ENCODE peak calls at places on chromosomes 7 and 10, in six cellular contexts. V, C, J, Q, B and Z are unnamed samples.

GRCh38 chr7:474605-475424 is 44.8 kb downstream of the PDGFA start:
- DNase-seq in V (no peak), Q (no peak), J (no peak), B (no peak), C (no peak), Z (no peak)

GRCh38 chr10:3791974-3792633 is 7.1 kb upstream of the KLF6 start:
- DNase-seq in Q (peak), V (no peak), C (no peak), B (no peak), J (no peak), Z (no peak)

GRCh38 chr10:97039538-97040247 is 146.1 kb downstream of the SLIT1 start:
- DNase-seq in V (no peak), B (no peak), J (no peak), Q (no peak), C (no peak), Z (no peak)

GRCh38 chr10:78316451-78316931 is 282.8 kb downstream of the RPS24 start:
- DNase-seq in V (peak), Q (peak), C (peak), B (peak), J (no peak), Z (no peak)

GRCh38 chr10:12844796-12845524 is 156.6 kb downstream of the CCDC3 start:
- DNase-seq in B (no peak), J (peak), C (peak), V (peak), Q (peak), Z (peak)

GRCh38 chr7:86949052-86949778 is 110.2 kb downstream of the ELAPOR2 start:
- DNase-seq in Q (no peak), J (no peak), B (no peak), C (no peak), V (no peak), Z (no peak)

GRCh38 chr10:79045566-79046175 is 23.1 kb upstream of the ZMIZ1 start:
- DNase-seq in V (no peak), B (no peak), C (peak), Q (no peak), J (no peak), Z (no peak)

GRCh38 chr7:122136639-122137253 is 7.3 kb downstream of the AASS start:
- DNase-seq in J (peak), V (no peak), C (no peak), Q (peak), B (no peak), Z (no peak)

GRCh38 chr7:28114056-28114455 is 66.5 kb downstream of the JAZF1 start:
- DNase-seq in B (no peak), Q (no peak), J (no peak), V (no peak), C (no peak), Z (no peak)

GRCh38 chr7:18829518-18830252 is 287.8 kb downstream of the TWIST1 start:
- DNase-seq in C (no peak), V (no peak), B (no peak), Q (peak), J (peak), Z (peak)

GRCh38 chr10:121605708-121606107 is 7.5 kb upstream of the FGFR2 start:
- DNase-seq in J (no peak), B (no peak), Q (no peak), V (no peak), C (no peak), Z (no peak)

GRCh38 chr7:40887099-40887498 is 752.3 kb downstream of the SUGCT start:
- DNase-seq in Q (peak), V (no peak), C (no peak), J (peak), B (no peak), Z (no peak)

GRCh38 chr7:125857606-125858005 is 928.0 kb upstream of the POT1 start:
- DNase-seq in C (no peak), J (peak), Q (peak), V (no peak), B (no peak), Z (peak)

GRCh38 chr10:132937861-132938260 is 4.5 kb downstream of the CFAP46 start:
- DNase-seq in Q (no peak), J (no peak), C (no peak), V (no peak), B (no peak), Z (no peak)

GRCh38 chr7:35185908-35186731 is 67.8 kb downstream of the TBX20 start:
- DNase-seq in C (no peak), J (peak), B (no peak), Q (peak), V (peak), Z (no peak)

GRCh38 chr7:132685301-132685700 is 109.0 kb upstream of the PLXNA4 start:
- DNase-seq in B (no peak), C (no peak), Q (no peak), J (no peak), V (no peak), Z (no peak)

GRCh38 chr7:31478018-31478417 is 35.9 kb upstream of the ITPRID1 start:
- DNase-seq in V (no peak), J (no peak), Q (peak), C (no peak), B (no peak), Z (no peak)

GRCh38 chr10:15775513-15775912 is 55.8 kb upstream of the ITGA8 start:
- DNase-seq in C (no peak), J (peak), B (no peak), V (no peak), Q (peak), Z (peak)

GRCh38 chr7:78576196-78576595 is 777.6 kb downstream of the PHTF2 start:
- DNase-seq in B (no peak), Q (peak), J (no peak), C (no peak), V (no peak), Z (no peak)

GRCh38 chr7:610141-610530 is 90.5 kb upstream of the PDGFA start:
- DNase-seq in C (no peak), Q (no peak), B (no peak), J (no peak), V (no peak), Z (no peak)

GRCh38 chr7:155808551-155809331 is 3.5 kb downstream of the SHH start:
- DNase-seq in B (no peak), Q (no peak), V (peak), J (no peak), C (no peak), Z (no peak)

GRCh38 chr7:129615018-129615417 is 3.5 kb downstream of the NRF1 start:
- DNase-seq in V (no peak), B (no peak), J (peak), C (no peak), Q (peak), Z (no peak)

GRCh38 chr7:139450851-139451250 is 32.6 kb downstream of the KLRG2 start:
- DNase-seq in V (no peak), B (no peak), J (no peak), Q (no peak), C (no peak), Z (no peak)

GRCh38 chr7:69123003-69123402 is 475.3 kb upstream of the AUTS2 start:
- DNase-seq in Q (no peak), C (no peak), V (no peak), B (no peak), J (no peak), Z (no peak)

GRCh38 chr7:159094919-159095915 is 49.5 kb downstream of the VIPR2 start:
- DNase-seq in Q (no peak), V (no peak), C (peak), J (no peak), B (peak), Z (no peak)

GRCh38 chr10:117989962-117990361 is 56.8 kb downstream of the RAB11FIP2 start:
- DNase-seq in J (no peak), Q (no peak), C (no peak), B (no peak), V (no peak), Z (no peak)

GRCh38 chr7:116212859-116213258 is 2.5 kb downstream of the TES start:
- DNase-seq in C (no peak), Q (no peak), J (peak), V (no peak), B (no peak), Z (no peak)

GRCh38 chr10:124025638-124026336 is 67.6 kb downstream of the CHST15 start:
- DNase-seq in Q (peak), C (no peak), B (no peak), V (peak), J (peak), Z (no peak)
- TF ChIP-seq CTCF in Q (peak), C (no peak), B (no peak), V (peak), J (peak), Z (peak)

GRCh38 chr7:14821757-14822480 is 80.6 kb downstream of the DGKB start:
- DNase-seq in Q (peak), V (no peak), J (peak), B (no peak), C (no peak), Z (no peak)

GRCh38 chr7:14826426-14826825 is 76.1 kb downstream of the DGKB start:
- DNase-seq in C (no peak), Q (no peak), B (no peak), J (no peak), V (no peak), Z (no peak)

GRCh38 chr7:14822481-14822854 is 80.1 kb downstream of the DGKB start:
- DNase-seq in J (no peak), V (no peak), Q (no peak), C (no peak), B (no peak), Z (no peak)

DNA sequence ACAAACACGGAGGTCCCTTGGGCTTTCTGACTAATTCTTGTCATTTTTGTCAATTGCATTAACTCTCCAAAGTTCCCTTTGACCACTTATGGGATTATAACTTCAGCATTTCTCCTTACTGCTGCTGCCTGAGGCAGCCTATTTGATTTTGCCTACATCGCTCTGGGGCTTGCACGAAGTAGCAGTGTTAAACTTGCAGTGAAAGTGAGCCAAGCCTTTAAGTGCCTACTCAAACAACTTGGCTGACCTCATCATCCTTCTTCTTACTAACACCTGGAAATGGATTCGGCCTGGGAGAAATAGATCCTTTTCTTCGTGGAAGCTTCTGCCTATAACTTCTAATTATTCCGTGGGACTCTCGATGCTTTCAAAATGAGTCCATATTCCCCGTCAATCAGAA is 76.6 kb downstream of the DGKB start:
- DNase-seq in C (no peak), B (no peak), Q (no peak), J (no peak), V (no peak), Z (no peak)
- H3K4me3 ChIP-seq in C (no peak), B (no peak), Q (no peak), J (no peak), V (no peak), Z (no peak)

DNA sequence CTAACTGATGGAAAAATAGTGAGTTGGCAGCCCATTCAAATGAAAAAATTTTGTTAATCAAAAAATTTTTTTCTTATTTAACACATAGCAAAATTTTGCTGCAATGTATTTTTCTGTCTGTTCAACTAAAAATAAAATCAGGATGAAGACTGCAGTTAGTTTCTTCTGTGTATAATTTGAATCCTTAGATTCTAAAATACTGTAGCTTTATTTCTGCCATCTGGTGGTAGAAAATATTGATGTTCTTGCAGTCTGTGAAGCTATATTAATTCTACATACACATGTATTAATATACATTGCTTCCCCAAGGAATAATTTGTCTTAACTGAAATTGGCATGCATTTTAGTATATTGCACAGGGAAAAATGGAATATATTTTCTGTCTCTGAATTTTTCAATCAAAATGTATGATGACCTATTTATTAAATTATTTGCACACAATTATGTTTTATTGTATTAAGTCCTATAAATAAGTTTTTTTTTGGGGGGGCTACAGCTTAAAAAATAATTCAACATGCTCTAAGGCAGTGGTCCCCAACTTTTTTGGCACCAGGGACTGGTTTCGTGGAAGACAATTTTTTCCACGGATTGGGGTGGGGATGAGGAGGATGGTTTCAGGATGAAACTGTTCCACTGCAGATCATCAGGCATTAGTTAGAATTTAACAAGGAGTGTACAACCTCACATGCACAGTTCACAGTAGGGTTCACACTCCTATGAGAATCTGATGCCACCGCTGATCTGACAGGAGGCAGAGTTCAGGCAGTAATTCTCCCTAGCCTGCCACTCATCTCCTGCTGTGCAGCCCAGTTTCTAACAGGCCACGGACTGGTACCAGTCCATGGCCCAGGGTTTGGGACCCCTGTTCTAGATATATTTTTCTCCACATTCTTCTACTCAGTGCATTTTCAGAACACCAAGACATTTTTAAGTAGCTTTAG is 119.4 kb downstream of the GNAT3 start:
- DNase-seq in C (no peak), B (no peak), V (peak), Q (peak), J (peak), Z (no peak)
- TF ChIP-seq CTCF in C (peak), B (peak), V (peak), Q (no peak), J (peak), Z (no peak)

GRCh38 chr7:2030475-2031456 is 202.0 kb downstream of the MAD1L1 start:
- DNase-seq in J (no peak), V (no peak), Q (no peak), B (no peak), C (peak), Z (no peak)
- H3K4me3 ChIP-seq in J (no peak), V (no peak), Q (no peak), B (no peak), C (no peak), Z (no peak)

GRCh38 chr7:101510297-101510696 is 118.8 kb downstream of the MYL10 start:
- DNase-seq in C (no peak), B (no peak), V (no peak), Q (no peak), J (no peak), Z (no peak)
- TF ChIP-seq CTCF in C (no peak), B (no peak), V (no peak), Q (no peak), J (no peak), Z (no peak)

GRCh38 chr10:93436577-93436976 is 45.6 kb downstream of the MYOF start:
- DNase-seq in V (peak), J (peak), C (no peak), B (peak), Q (peak), Z (peak)
- H3K4me3 ChIP-seq in V (no peak), J (no peak), C (no peak), B (no peak), Q (peak), Z (peak)